ENCODE peak calls at places on chromosomes 12 and 14, in seven cellular contexts. K, S, W, E, G, M and D are unnamed samples. For H3K4me1, the result is how much of the 10 kb centered on the place peaks cover.

GRCh38 chr14:105197274-105197673 is 16.2 kb upstream of the NUDT14 start:
- DNase-seq in K (no peak), S (peak), W (no peak), E (peak), G (peak), M (no peak), D (no peak)

GRCh38 chr12:2858944-2859352 is 2.1 kb upstream of the TEX52 start:
- DNase-seq in K (no peak), S (no peak), W (no peak), E (no peak), G (no peak), M (no peak), D (no peak)

GRCh38 chr12:50662121-50662480 is 101.8 kb upstream of the ATF1 start:
- DNase-seq in K (no peak), S (no peak), W (no peak), E (no peak), G (no peak), M (no peak), D (no peak)

GRCh38 chr12:69779928-69780327 is 41.3 kb downstream of the RAB3IP start:
- DNase-seq in K (peak), S (peak), W (peak), E (peak), G (peak), M (no peak), D (no peak)

GRCh38 chr12:47902131-47902639 is 2.6 kb downstream of the VDR start:
- DNase-seq in K (no peak), S (no peak), W (no peak), E (no peak), G (no peak), M (no peak), D (no peak)

GRCh38 chr14:85380891-85381290 is 149.1 kb upstream of the FLRT2 start:
- DNase-seq in K (no peak), S (no peak), W (no peak), E (peak), G (peak), M (no peak), D (no peak)

GRCh38 chr12:83016226-83016835 is 329.6 kb downstream of the TMTC2 start:
- DNase-seq in K (no peak), S (peak), W (peak), E (peak), G (no peak), M (no peak), D (no peak)

GRCh38 chr12:69648476-69648875 is 37.8 kb upstream of the LRRC10 start:
- DNase-seq in K (no peak), S (peak), W (no peak), E (peak), G (no peak), M (no peak), D (no peak)

GRCh38 chr14:51981218-51981854 is 8.0 kb upstream of the RTRAF start:
- DNase-seq in K (no peak), S (no peak), W (no peak), E (no peak), G (no peak), M (no peak), D (no peak)

GRCh38 chr14:71539660-71540285 is 392.5 kb upstream of the RGS6 start:
- DNase-seq in K (no peak), S (no peak), W (no peak), E (no peak), G (no peak), M (no peak), D (no peak)

GRCh38 chr12:6533653-6534157 is 612 bp upstream of the GAPDH start:
- DNase-seq in K (peak), S (peak), W (peak), E (peak), G (peak), M (peak), D (peak)

GRCh38 chr12:18570543-18570942 is 167.3 kb downstream of the PLCZ1 start:
- DNase-seq in K (no peak), S (no peak), W (no peak), E (no peak), G (peak), M (no peak), D (peak)

GRCh38 chr12:120614873-120615272 is 25.6 kb upstream of the CABP1 start:
- DNase-seq in K (no peak), S (no peak), W (no peak), E (no peak), G (no peak), M (no peak), D (no peak)

GRCh38 chr14:103593577-103593976 is 30.8 kb downstream of the COA8 start:
- DNase-seq in K (no peak), S (no peak), W (no peak), E (no peak), G (no peak), M (peak), D (peak)

GRCh38 chr12:110244829-110245228 is 36.2 kb upstream of the ATP2A2 start:
- DNase-seq in K (peak), S (no peak), W (no peak), E (no peak), G (peak), M (no peak), D (no peak)

GRCh38 chr14:98907981-98908544 is 363.9 kb downstream of the BCL11B start:
- DNase-seq in K (no peak), S (no peak), W (no peak), E (no peak), G (peak), M (no peak), D (no peak)

GRCh38 chr12:114006482-114007425 is 40.6 kb upstream of the RBM19 start:
- DNase-seq in K (peak), S (no peak), W (no peak), E (no peak), G (no peak), M (no peak), D (no peak)

GRCh38 chr14:71713061-71713850 is 219.0 kb upstream of the RGS6 start:
- DNase-seq in K (no peak), S (peak), W (no peak), E (peak), G (no peak), M (no peak), D (no peak)

GRCh38 chr12:7501031-7501585 is 2.5 kb downstream of the CD163 start:
- DNase-seq in K (no peak), S (no peak), W (no peak), E (no peak), G (no peak), M (no peak), D (no peak)

GRCh38 chr14:95264271-95264973 is 55.3 kb downstream of the CLMN start:
- DNase-seq in K (no peak), S (no peak), W (no peak), E (no peak), G (no peak), M (no peak), D (no peak)

GRCh38 chr14:105760691-105761344 is 234.4 kb downstream of the TMEM121 start:
- DNase-seq in K (no peak), S (no peak), W (no peak), E (no peak), G (no peak), M (no peak), D (no peak)

GRCh38 chr12:115638753-115639666 is 638.5 kb downstream of the MED13L start:
- DNase-seq in K (peak), S (no peak), W (no peak), E (no peak), G (peak), M (no peak), D (no peak)

GRCh38 chr12:92701441-92701840 is 1.3 kb upstream of the PLEKHG7 start:
- DNase-seq in K (no peak), S (no peak), W (no peak), E (peak), G (no peak), M (no peak), D (no peak)

DNA sequence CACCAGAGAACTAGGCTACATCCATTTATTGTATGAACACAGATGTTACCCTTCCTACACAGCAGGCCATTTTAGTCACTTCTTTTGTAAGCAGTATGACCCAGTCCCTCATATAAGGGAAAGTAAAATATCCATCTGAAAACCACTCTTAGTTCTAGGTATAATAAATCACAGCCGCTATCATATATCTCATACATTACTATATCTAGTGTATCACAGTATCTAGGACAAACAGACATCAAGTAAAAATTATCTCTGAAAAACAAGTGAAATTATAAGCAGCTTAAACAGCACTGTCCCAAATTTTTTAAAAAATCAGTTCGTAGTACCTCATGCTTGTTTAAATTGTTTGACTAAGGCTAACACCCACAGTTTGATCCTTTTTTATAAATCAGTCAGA is 34.0 kb downstream of the CDK17 start:
- DNase-seq in K (no peak), S (no peak), W (no peak), E (no peak), G (no peak), M (no peak), D (no peak)
- H3K4me1 ChIP-seq in K (under half), S (under half), W (under half), E (half or more), G (under half), M (under half), D (under half)

GRCh38 chr12:52555577-52555976 is 2.6 kb upstream of the KRT71 start:
- DNase-seq in K (no peak), S (no peak), W (no peak), E (no peak), G (no peak), M (no peak), D (no peak)
- TF ChIP-seq EZH2phosphoT487 in K (no peak), S (no peak), W (no peak), E (no peak), G (no peak), M (no peak), D (no peak)

GRCh38 chr14:74501135-74501614 is 7.6 kb downstream of the ISCA2 start:
- DNase-seq in K (peak), S (peak), W (no peak), E (peak), G (peak), M (peak), D (no peak)

GRCh38 chr14:74501691-74502090 is 8.1 kb downstream of the ISCA2 start:
- DNase-seq in K (no peak), S (no peak), W (no peak), E (no peak), G (no peak), M (no peak), D (no peak)

GRCh38 chr14:74503256-74503972 is 9.8 kb downstream of the ISCA2 start:
- DNase-seq in K (no peak), S (no peak), W (no peak), E (no peak), G (no peak), M (no peak), D (no peak)

GRCh38 chr14:74503973-74504335 is 10.4 kb downstream of the ISCA2 start:
- DNase-seq in K (no peak), S (no peak), W (no peak), E (no peak), G (no peak), M (no peak), D (no peak)

DNA sequence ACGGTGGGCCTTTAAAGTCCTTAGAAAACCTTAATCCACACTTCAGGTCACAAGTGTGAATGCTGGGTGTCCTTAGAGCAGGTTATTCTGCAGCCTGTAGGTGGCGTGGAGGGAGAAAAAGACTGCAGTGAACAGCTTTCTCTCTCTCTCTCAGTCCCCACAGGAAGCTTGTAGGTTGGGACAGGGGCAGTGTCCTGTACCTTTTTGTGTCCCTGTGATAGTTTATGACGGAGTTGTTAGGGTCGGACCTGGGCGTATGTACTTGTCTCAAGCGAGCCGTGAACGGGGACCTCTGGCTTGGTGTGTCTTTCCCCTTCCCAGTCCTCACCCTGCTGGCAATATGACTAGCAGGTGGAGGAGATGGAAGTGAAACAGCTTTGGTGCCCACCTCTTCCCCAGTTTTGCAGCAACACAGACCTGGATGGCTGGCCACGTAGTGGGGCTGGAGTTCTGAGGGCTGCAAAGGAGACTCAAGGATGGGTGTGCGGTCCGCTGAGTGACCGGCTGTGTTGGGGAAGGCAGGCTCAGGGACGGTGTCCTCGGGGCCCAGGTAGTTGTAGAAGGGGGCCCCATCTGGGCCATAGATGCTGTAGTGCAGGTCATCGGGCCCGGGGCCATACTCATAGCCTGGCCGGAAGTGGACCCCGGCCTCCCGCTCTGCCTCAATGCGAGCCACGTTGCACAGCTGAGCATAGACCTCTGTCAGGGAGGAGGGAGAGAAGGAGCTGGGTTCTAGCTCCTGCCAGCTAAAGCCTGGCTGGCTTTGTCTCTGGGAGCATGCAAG is 8.9 kb downstream of the ISCA2 start:
- DNase-seq in K (peak), S (peak), W (no peak), E (peak), G (peak), M (peak), D (peak)
- H3K4me2 ChIP-seq in K (no peak), S (no peak), W (no peak), E (no peak), G (no peak), M (no peak), D (no peak)

DNA sequence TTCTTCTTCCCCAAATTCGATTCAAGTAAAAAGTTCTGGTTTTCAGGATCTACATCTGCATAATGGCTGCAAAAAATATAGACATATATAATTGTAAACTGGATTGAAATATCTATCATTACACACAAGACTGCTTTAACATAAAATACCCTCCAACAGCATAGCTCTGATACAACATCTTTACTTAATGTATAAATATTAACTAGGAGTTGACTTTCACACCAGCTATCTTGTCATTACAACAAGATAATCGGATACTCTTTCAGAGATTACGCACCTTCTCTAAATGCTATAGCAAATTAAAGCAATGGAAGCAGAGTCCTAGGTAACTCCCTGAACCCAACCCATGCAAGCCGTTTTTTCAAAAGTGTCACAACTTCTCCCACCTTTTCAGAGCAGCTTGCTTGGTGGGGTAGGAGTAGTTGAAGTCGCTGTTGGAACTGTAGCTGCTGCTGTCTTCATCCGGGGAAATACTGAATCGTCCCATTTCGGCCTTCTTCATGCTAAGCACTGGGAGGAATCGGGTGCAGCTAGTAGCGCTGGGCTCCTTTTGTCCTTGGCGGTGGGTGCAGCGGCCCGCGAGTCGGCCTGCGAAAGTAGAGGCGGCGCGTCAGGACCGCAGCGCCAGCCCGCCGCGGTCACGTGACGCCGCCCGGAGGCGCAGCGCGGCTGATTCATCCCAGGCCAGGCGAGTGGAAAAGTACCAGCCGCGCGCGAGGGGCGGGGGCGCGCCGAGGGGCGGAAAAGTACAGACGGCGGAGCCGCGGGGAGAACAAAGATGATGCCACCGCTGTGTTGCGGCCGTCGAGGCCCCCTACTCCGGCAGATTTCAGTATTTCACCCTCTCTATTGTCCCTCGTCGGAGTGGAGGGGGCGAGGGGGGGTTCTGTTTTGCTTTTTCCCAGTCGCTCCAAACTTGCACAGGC is 1.5 kb downstream of the SLC38A2 start:
- DNase-seq in K (peak), S (peak), W (no peak), E (peak), G (peak), M (peak), D (peak)
- H3K4me1 ChIP-seq in K (under half), S (half or more), W (half or more), E (under half), G (under half), M (under half), D (under half)

GRCh38 chr14:90553921-90554336 is 157.1 kb downstream of the CALM1 start:
- DNase-seq in K (no peak), S (no peak), W (no peak), E (no peak), G (no peak), M (no peak), D (no peak)
- TF ChIP-seq EZH2phosphoT487 in K (no peak), S (no peak), W (no peak), E (no peak), G (no peak), M (no peak), D (no peak)

GRCh38 chr12:12975322-12976077 is 23.5 kb upstream of the GPRC5D start:
- DNase-seq in K (peak), S (peak), W (peak), E (peak), G (peak), M (peak), D (peak)
- H3K4me2 ChIP-seq in K (no peak), S (peak), W (no peak), E (peak), G (no peak), M (no peak), D (peak)

DNA sequence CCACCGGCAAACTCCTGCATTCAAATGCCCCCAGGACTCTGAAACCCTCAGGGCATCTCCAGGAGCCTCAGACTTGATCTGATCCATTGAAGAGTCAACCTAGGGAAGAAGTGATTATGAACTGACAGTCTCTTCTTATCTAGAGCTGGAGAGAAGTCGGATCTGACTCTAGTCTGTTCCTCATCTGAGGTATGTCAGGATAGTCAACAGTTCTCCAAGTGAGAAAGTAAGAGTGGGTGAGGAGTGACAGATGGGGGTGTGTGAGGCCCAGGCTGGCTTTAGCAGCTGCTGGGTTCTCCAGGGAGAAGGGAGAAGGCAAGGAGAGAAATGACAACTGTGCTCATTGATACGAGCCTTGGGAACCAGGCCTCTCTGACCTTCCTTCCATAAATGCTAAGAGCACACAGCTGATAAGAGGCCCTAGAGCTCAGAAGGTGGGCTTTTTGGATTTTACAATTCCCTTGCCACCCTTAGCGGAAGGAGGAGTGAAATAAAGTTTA is 53.3 kb downstream of the IRAK3 start:
- DNase-seq in K (no peak), S (no peak), W (no peak), E (no peak), G (no peak), M (no peak), D (no peak)
- H3K4me1 ChIP-seq in K (under half), S (under half), W (under half), E (under half), G (under half), M (under half), D (under half)